ENCODE peak calls at places on chromosomes 13 and 19, in five cellular contexts. One of them, this sample, is unnamed.

GRCh38 chr13:29547135-29547534 is 48.4 kb downstream of the SLC7A1 start:
- DNase-seq in H1: no peak
- DNase-seq in mesenchymal stem cell: no peak
- DNase-seq in H9: no peak
- DNase-seq in neuronal stem cell: no peak
- DNase-seq in this sample: no peak

GRCh38 chr13:31674056-31674455 is 65.3 kb upstream of the RXFP2 start:
- DNase-seq in H1: no peak
- DNase-seq in mesenchymal stem cell: no peak
- DNase-seq in H9: no peak
- DNase-seq in neuronal stem cell: no peak
- DNase-seq in this sample: no peak

GRCh38 chr13:110341445-110342247 is 34.6 kb downstream of the COL4A2 start:
- DNase-seq in H9: no peak
- DNase-seq in H1: no peak
- DNase-seq in neuronal stem cell: no peak
- DNase-seq in mesenchymal stem cell: peak
- DNase-seq in this sample: no peak

GRCh38 chr13:109385161-109385560 is 401.2 kb downstream of the IRS2 start:
- DNase-seq in mesenchymal stem cell: no peak
- DNase-seq in H9: no peak
- DNase-seq in neuronal stem cell: no peak
- DNase-seq in H1: no peak
- DNase-seq in this sample: no peak

GRCh38 chr19:7679017-7679720 is 1.5 kb upstream of the TRAPPC5 start:
- DNase-seq in H9: no peak
- DNase-seq in mesenchymal stem cell: peak
- DNase-seq in neuronal stem cell: no peak
- DNase-seq in H1: no peak
- DNase-seq in this sample: peak

GRCh38 chr13:35855531-35856019 is 275.6 kb downstream of the DCLK1 start:
- DNase-seq in H9: peak
- DNase-seq in H1: peak
- DNase-seq in neuronal stem cell: peak
- DNase-seq in mesenchymal stem cell: no peak
- DNase-seq in this sample: peak

GRCh38 chr19:4310247-4311121 is 6.1 kb downstream of the FSD1 start:
- DNase-seq in H1: peak
- DNase-seq in neuronal stem cell: no peak
- DNase-seq in H9: peak
- DNase-seq in mesenchymal stem cell: no peak
- DNase-seq in this sample: peak

GRCh38 chr19:42254083-42254849 is 662 bp downstream of the ERF start:
- DNase-seq in H9: peak
- DNase-seq in H1: peak
- DNase-seq in neuronal stem cell: peak
- DNase-seq in mesenchymal stem cell: peak
- DNase-seq in this sample: peak

GRCh38 chr19:46732966-46733692 is 12.7 kb upstream of the FKRP start:
- DNase-seq in neuronal stem cell: no peak
- DNase-seq in mesenchymal stem cell: peak
- DNase-seq in H1: no peak
- DNase-seq in H9: no peak
- DNase-seq in this sample: no peak

GRCh38 chr13:101512650-101513049 is 60.2 kb downstream of the ITGBL1 start:
- DNase-seq in mesenchymal stem cell: no peak
- DNase-seq in H9: no peak
- DNase-seq in neuronal stem cell: no peak
- DNase-seq in H1: no peak
- DNase-seq in this sample: no peak

GRCh38 chr13:25213716-25214115 is 41.6 kb upstream of the AMER2 start:
- DNase-seq in H9: no peak
- DNase-seq in mesenchymal stem cell: no peak
- DNase-seq in H1: no peak
- DNase-seq in neuronal stem cell: no peak
- DNase-seq in this sample: peak

GRCh38 chr19:3142292-3142670 is 6.4 kb downstream of the GNA15 start:
- DNase-seq in H1: no peak
- DNase-seq in H9: no peak
- DNase-seq in neuronal stem cell: no peak
- DNase-seq in mesenchymal stem cell: peak
- DNase-seq in this sample: no peak

GRCh38 chr19:35318679-35319448 is 10.1 kb upstream of the CD22 start:
- DNase-seq in H9: peak
- DNase-seq in mesenchymal stem cell: peak
- DNase-seq in H1: no peak
- DNase-seq in neuronal stem cell: no peak
- DNase-seq in this sample: peak

GRCh38 chr19:7869453-7869909 is 4.7 kb downstream of the PRR36 start:
- DNase-seq in H1: peak
- DNase-seq in neuronal stem cell: no peak
- DNase-seq in mesenchymal stem cell: peak
- DNase-seq in H9: peak
- DNase-seq in this sample: peak

GRCh38 chr13:84641491-84641890 is 759.2 kb upstream of the SLITRK1 start:
- DNase-seq in neuronal stem cell: no peak
- DNase-seq in H1: no peak
- DNase-seq in H9: no peak
- DNase-seq in mesenchymal stem cell: no peak
- DNase-seq in this sample: no peak

GRCh38 chr13:66794340-66795031 is 435.6 kb downstream of the PCDH9 start:
- DNase-seq in H9: no peak
- DNase-seq in mesenchymal stem cell: no peak
- DNase-seq in neuronal stem cell: no peak
- DNase-seq in H1: no peak
- DNase-seq in this sample: no peak

GRCh38 chr19:13086341-13086740 is 16.3 kb downstream of the LYL1 start:
- DNase-seq in neuronal stem cell: no peak
- DNase-seq in H1: no peak
- DNase-seq in H9: no peak
- DNase-seq in mesenchymal stem cell: no peak
- DNase-seq in this sample: no peak

GRCh38 chr13:86572115-86572514 is 772.9 kb upstream of the SLITRK6 start:
- DNase-seq in mesenchymal stem cell: peak
- DNase-seq in H1: no peak
- DNase-seq in H9: no peak
- DNase-seq in neuronal stem cell: no peak
- DNase-seq in this sample: no peak

GRCh38 chr19:12772323-12772722 is 3.0 kb downstream of the HOOK2 start:
- DNase-seq in mesenchymal stem cell: no peak
- DNase-seq in neuronal stem cell: no peak
- DNase-seq in H9: no peak
- DNase-seq in H1: no peak
- DNase-seq in this sample: no peak

GRCh38 chr13:102645701-102646100 is 48.9 kb downstream of the TPP2 start:
- DNase-seq in mesenchymal stem cell: no peak
- DNase-seq in H9: no peak
- DNase-seq in H1: no peak
- DNase-seq in neuronal stem cell: no peak
- DNase-seq in this sample: no peak

GRCh38 chr19:44722131-44723121 is 23.5 kb downstream of the CEACAM16 start:
- DNase-seq in H1: no peak
- DNase-seq in neuronal stem cell: no peak
- DNase-seq in H9: no peak
- DNase-seq in mesenchymal stem cell: no peak
- DNase-seq in this sample: peak

GRCh38 chr19:17522988-17523872 is 11.8 kb downstream of the PGLS start:
- DNase-seq in neuronal stem cell: no peak
- DNase-seq in H1: no peak
- DNase-seq in H9: no peak
- DNase-seq in mesenchymal stem cell: no peak
- DNase-seq in this sample: no peak

GRCh38 chr19:33242911-33243310 is 17.3 kb upstream of the SLC7A10 start:
- DNase-seq in neuronal stem cell: no peak
- DNase-seq in H1: no peak
- DNase-seq in mesenchymal stem cell: no peak
- DNase-seq in H9: no peak
- DNase-seq in this sample: no peak

GRCh38 chr13:106143392-106143791 is 392.1 kb downstream of the EFNB2 start:
- DNase-seq in mesenchymal stem cell: no peak
- DNase-seq in neuronal stem cell: no peak
- DNase-seq in H1: no peak
- DNase-seq in H9: no peak
- DNase-seq in this sample: no peak
- H2BK12ac ChIP-seq in mesenchymal stem cell: no peak
- H2BK12ac ChIP-seq in neuronal stem cell: no peak
- H2BK12ac ChIP-seq in H1: no peak
- H2BK12ac ChIP-seq in H9: no peak
- H2BK12ac ChIP-seq in this sample: no peak

GRCh38 chr19:58063712-58064111 is 4.6 kb downstream of the ZNF135 start:
- DNase-seq in mesenchymal stem cell: no peak
- DNase-seq in H1: no peak
- DNase-seq in H9: no peak
- DNase-seq in neuronal stem cell: no peak
- DNase-seq in this sample: no peak

DNA sequence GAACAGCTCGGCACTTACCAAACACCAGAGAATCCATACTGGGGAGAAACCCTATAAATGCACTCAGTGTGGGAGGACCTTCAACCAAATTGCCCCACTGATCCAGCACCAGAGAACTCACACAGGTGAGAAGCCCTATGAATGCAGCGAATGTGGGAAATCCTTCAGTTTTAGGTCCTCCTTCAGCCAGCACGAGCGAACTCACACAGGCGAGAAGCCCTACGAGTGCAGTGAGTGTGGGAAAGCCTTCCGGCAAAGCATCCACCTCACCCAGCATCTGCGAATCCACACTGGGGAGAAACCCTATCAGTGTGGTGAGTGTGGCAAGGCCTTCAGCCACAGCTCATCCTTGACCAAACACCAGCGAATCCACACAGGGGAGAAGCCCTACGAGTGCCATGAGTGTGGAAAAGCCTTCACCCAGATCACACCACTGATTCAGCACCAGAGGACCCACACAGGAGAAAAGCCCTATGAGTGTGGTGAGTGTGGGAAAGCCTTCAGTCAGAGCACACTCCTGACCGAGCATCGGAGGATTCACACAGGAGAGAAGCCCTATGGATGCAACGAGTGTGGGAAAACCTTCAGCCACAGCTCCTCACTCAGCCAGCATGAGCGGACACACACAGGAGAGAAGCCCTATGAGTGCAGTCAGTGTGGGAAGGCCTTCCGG is 8.3 kb downstream of the ZNF135 start:
- DNase-seq in H1: no peak
- DNase-seq in mesenchymal stem cell: peak
- DNase-seq in neuronal stem cell: no peak
- DNase-seq in H9: no peak
- DNase-seq in this sample: no peak
- H2BK12ac ChIP-seq in H1: no peak
- H2BK12ac ChIP-seq in mesenchymal stem cell: no peak
- H2BK12ac ChIP-seq in neuronal stem cell: no peak
- H2BK12ac ChIP-seq in H9: no peak
- H2BK12ac ChIP-seq in this sample: no peak

GRCh38 chr13:63942372-63942771 is 2526.7 kb upstream of the PCDH20 start:
- DNase-seq in neuronal stem cell: no peak
- DNase-seq in H9: no peak
- DNase-seq in H1: no peak
- DNase-seq in mesenchymal stem cell: peak
- DNase-seq in this sample: no peak

DNA sequence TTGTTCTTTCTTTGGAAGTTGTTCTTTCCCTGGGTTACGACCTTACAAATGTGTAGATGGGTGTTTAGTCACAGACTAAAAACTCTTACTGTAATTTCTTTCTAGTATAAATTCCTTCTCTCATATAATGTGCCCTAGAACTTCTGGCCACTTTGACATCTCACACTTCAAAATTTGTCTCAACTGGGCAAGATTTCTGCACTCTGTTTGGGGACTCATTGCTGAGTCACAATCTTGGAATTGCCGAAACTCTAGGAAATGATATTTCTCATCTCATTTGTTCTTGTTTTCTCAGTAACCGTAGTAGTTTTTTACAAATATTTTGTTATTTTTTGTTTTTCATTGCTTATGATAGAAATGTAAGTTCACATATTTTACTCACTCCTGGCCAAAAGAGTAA is 2523.2 kb upstream of the PCDH20 start:
- DNase-seq in H9: no peak
- DNase-seq in H1: no peak
- DNase-seq in mesenchymal stem cell: no peak
- DNase-seq in neuronal stem cell: no peak
- DNase-seq in this sample: no peak
- H2BK12ac ChIP-seq in H9: no peak
- H2BK12ac ChIP-seq in H1: no peak
- H2BK12ac ChIP-seq in mesenchymal stem cell: no peak
- H2BK12ac ChIP-seq in neuronal stem cell: no peak
- H2BK12ac ChIP-seq in this sample: no peak

GRCh38 chr19:9856609-9857008 is 21.5 kb downstream of the PIN1 start:
- DNase-seq in H1: no peak
- DNase-seq in neuronal stem cell: no peak
- DNase-seq in H9: no peak
- DNase-seq in mesenchymal stem cell: no peak
- DNase-seq in this sample: no peak
- H2BK12ac ChIP-seq in H1: no peak
- H2BK12ac ChIP-seq in neuronal stem cell: no peak
- H2BK12ac ChIP-seq in H9: no peak
- H2BK12ac ChIP-seq in mesenchymal stem cell: no peak
- H2BK12ac ChIP-seq in this sample: no peak

GRCh38 chr13:99294198-99294597 is 13.0 kb downstream of the GPR183 start:
- DNase-seq in mesenchymal stem cell: no peak
- DNase-seq in neuronal stem cell: no peak
- DNase-seq in H9: no peak
- DNase-seq in H1: no peak
- DNase-seq in this sample: no peak

GRCh38 chr13:99297330-99297729 is 9.9 kb downstream of the GPR183 start:
- DNase-seq in mesenchymal stem cell: no peak
- DNase-seq in H1: no peak
- DNase-seq in H9: no peak
- DNase-seq in neuronal stem cell: no peak
- DNase-seq in this sample: no peak

GRCh38 chr13:99298056-99298455 is 9.1 kb downstream of the GPR183 start:
- DNase-seq in H9: no peak
- DNase-seq in mesenchymal stem cell: no peak
- DNase-seq in neuronal stem cell: no peak
- DNase-seq in H1: no peak
- DNase-seq in this sample: no peak

GRCh38 chr13:99295488-99296252 is 11.5 kb downstream of the GPR183 start:
- DNase-seq in mesenchymal stem cell: no peak
- DNase-seq in H1: no peak
- DNase-seq in H9: no peak
- DNase-seq in neuronal stem cell: no peak
- DNase-seq in this sample: no peak

DNA sequence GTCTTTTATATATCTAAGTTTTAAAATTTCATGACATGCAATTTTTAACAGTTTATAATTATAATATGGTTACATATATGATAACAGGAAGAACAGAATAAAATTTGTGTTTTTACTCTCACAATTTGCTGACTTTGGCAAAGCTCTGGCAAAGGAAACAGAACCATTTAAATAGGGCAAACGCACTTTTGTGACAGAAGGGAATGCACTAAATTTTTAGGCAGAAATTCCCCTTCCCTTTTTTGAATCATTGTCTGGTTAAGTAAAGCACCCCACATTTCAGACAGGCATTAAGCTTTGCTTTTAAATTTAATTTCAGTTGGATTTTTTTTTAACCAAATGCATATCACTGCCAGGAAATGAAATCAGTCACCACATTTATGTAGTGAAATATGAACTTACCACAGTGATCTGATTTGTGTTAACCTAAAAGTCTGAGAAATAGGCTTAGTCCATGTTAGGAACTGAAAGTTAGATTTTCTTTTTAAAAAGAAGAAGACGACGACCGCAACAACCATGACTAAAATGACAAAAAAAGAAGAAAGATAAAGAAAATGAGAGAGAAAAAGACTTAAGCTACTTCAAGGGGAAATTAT is 10.8 kb downstream of the GPR183 start:
- DNase-seq in H1: no peak
- DNase-seq in mesenchymal stem cell: no peak
- DNase-seq in neuronal stem cell: no peak
- DNase-seq in H9: no peak
- DNase-seq in this sample: no peak
- H2BK12ac ChIP-seq in H1: no peak
- H2BK12ac ChIP-seq in mesenchymal stem cell: no peak
- H2BK12ac ChIP-seq in neuronal stem cell: no peak
- H2BK12ac ChIP-seq in H9: no peak
- H2BK12ac ChIP-seq in this sample: no peak

This sample was measured in trophoblast cell.